ENCODE peak calls at places on chromosome X, in eight cellular contexts. H is ELR, L is NAMALWA, F is AG08395, O is fibroblast of pulmonary artery, W is T-helper 2 cell, V is T-helper 1 cell, X is endodermal cell. Y is an unnamed sample.

GRCh38 chrX:79095441-79096338 is 48.8 kb upstream of the GPR174 start:
- DNase-seq in H (no peak), L (no peak), F (no peak), O (no peak), W (no peak), V (no peak), X (no peak), Y (no peak)

GRCh38 chrX:130120746-130121504 is 10.6 kb upstream of the ELF4 start:
- DNase-seq in H (peak; percentile 80), L (peak; percentile 70), F (peak; percentile 80), O (peak; percentile 80), W (peak; percentile 50), V (peak; percentile 32), X (peak; percentile 90), Y (peak; percentile 68)

GRCh38 chrX:18390941-18391538 is 34.4 kb upstream of the CDKL5 start:
- DNase-seq in H (peak; percentile 68), L (peak; percentile 65), F (peak; percentile 63), O (peak; percentile 69), W (peak; percentile 38), V (peak; percentile 30), X (peak; percentile 84), Y (peak; percentile 67)

GRCh38 chrX:24117288-24117687 is 32.2 kb upstream of the ZFX start:
- DNase-seq in H (peak; percentile 65), L (no peak), F (peak; percentile 85), O (peak; percentile 64), W (no peak), V (no peak), X (no peak), Y (no peak)

GRCh38 chrX:115561605-115562491 is 874 bp downstream of the PLS3 start:
- DNase-seq in H (peak; percentile 54), L (no peak), F (peak; percentile 48), O (peak; percentile 57), W (no peak), V (no peak), X (peak; percentile 87), Y (no peak)

GRCh38 chrX:37553476-37553875 is 18.0 kb upstream of the LANCL3 start:
- DNase-seq in H (no peak), L (no peak), F (no peak), O (no peak), W (no peak), V (no peak), X (peak; percentile 61), Y (no peak)

GRCh38 chrX:17377047-17377692 is 2.2 kb downstream of the NHS start:
- DNase-seq in H (peak; percentile 76), L (no peak), F (peak; percentile 12), O (peak; percentile 19), W (no peak), V (no peak), X (peak; percentile 68), Y (peak; percentile 62)

GRCh38 chrX:21004835-21005234 is 369.4 kb upstream of the CNKSR2 start:
- DNase-seq in H (peak; percentile 43), L (no peak), F (peak; percentile 13), O (peak; percentile 10), W (no peak), V (no peak), X (no peak), Y (no peak)

GRCh38 chrX:129932792-129933321 is 26.9 kb downstream of the UTP14A start:
- DNase-seq in H (peak; percentile 27), L (no peak), F (no peak), O (no peak), W (no peak), V (no peak), X (peak; percentile 68), Y (no peak)

GRCh38 chrX:37755073-37755472 is 24.8 kb upstream of the CYBB start:
- DNase-seq in H (no peak), L (peak; percentile 82), F (no peak), O (no peak), W (no peak), V (no peak), X (no peak), Y (peak; percentile 5)

GRCh38 chrX:42952621-42953020 is 174.7 kb upstream of the PPP1R2C start:
- DNase-seq in H (no peak), L (no peak), F (no peak), O (no peak), W (no peak), V (no peak), X (no peak), Y (no peak)

GRCh38 chrX:153821066-153821465 is 9.3 kb downstream of the PDZD4 start:
- DNase-seq in H (no peak), L (no peak), F (no peak), O (no peak), W (no peak), V (no peak), X (no peak), Y (no peak)

GRCh38 chrX:153495362-153495751 is 577 bp downstream of the BGN start:
- DNase-seq in H (peak; percentile 29), L (no peak), F (peak; percentile 42), O (peak; percentile 49), W (no peak), V (no peak), X (no peak), Y (peak; percentile 31)

GRCh38 chrX:41145920-41146608 is 60.8 kb downstream of the USP9X start:
- DNase-seq in H (peak; percentile 80), L (peak; percentile 7), F (peak; percentile 72), O (peak; percentile 80), W (no peak), V (no peak), X (no peak), Y (no peak)

Y was measured in head of caudate nucleus.